ENCODE peak calls at places on chromosome 14, in nine cellular contexts. U is gastrocnemius medialis, V is heart left ventricle, S is WTC11, C is adrenal gland, A is PC-9, O is testis, Q is right atrium auricular region, Z is A549. H is an unnamed sample.
A peak's percentile ranks its signal among the peaks of the same experiment; 100 is the strongest.

GRCh38 chr14:21840765-21841164 is 167.1 kb upstream of the OR4E1 start:
- DNase-seq in U (no peak), V (no peak), S (no peak), C (no peak), A (no peak), O (no peak), Q (no peak), Z (no peak), H (no peak)

GRCh38 chr14:73567365-73567764 is 1.6 kb upstream of the ACOT2 start:
- DNase-seq in U (no peak), V (no peak), S (no peak), C (no peak), A (no peak), O (no peak), Q (no peak), Z (no peak), H (no peak)

GRCh38 chr14:92963301-92964123 is 40.6 kb downstream of the CHGA start:
- DNase-seq in U (no peak), V (no peak), S (no peak), C (no peak), A (no peak), O (no peak), Q (no peak), Z (no peak), H (peak; percentile 69)

GRCh38 chr14:74235017-74235416 is 4.2 kb upstream of the VSX2 start:
- DNase-seq in U (no peak), V (no peak), S (no peak), C (no peak), A (no peak), O (no peak), Q (no peak), Z (no peak), H (no peak)

GRCh38 chr14:75604979-75605825 is 26.8 kb downstream of the FLVCR2 start:
- DNase-seq in U (no peak), V (peak; percentile 55), S (no peak), C (peak; percentile 62), A (no peak), O (peak; percentile 61), Q (peak; percentile 65), Z (no peak), H (no peak)

GRCh38 chr14:64706552-64707193 is 2.4 kb downstream of the PLEKHG3 start:
- DNase-seq in U (no peak), V (peak; percentile 67), S (peak; percentile 67), C (no peak), A (no peak), O (peak; percentile 46), Q (no peak), Z (no peak), H (no peak)

GRCh38 chr14:85856430-85856829 is 326.5 kb downstream of the FLRT2 start:
- DNase-seq in U (no peak), V (no peak), S (no peak), C (no peak), A (no peak), O (no peak), Q (no peak), Z (no peak), H (no peak)

GRCh38 chr14:67502867-67503266 is 14.3 kb upstream of the TMEM229B start:
- DNase-seq in U (no peak), V (no peak), S (no peak), C (no peak), A (no peak), O (no peak), Q (no peak), Z (no peak), H (peak; percentile 6)

GRCh38 chr14:102215522-102216250 is 76.0 kb downstream of the WDR20 start:
- DNase-seq in U (no peak), V (no peak), S (no peak), C (no peak), A (no peak), O (peak; percentile 37), Q (no peak), Z (no peak), H (peak; percentile 33)

GRCh38 chr14:90091393-90091792 is 29.6 kb downstream of the KCNK13 start:
- DNase-seq in U (no peak), V (no peak), S (no peak), C (no peak), A (peak; percentile 73), O (no peak), Q (no peak), Z (no peak), H (no peak)

GRCh38 chr14:103014466-103015319 is 42.7 kb downstream of the CDC42BPB start:
- DNase-seq in U (no peak), V (no peak), S (no peak), C (no peak), A (peak; percentile 69), O (no peak), Q (no peak), Z (no peak), H (no peak)

GRCh38 chr14:101474563-101475467 is 86.5 kb upstream of the DIO3 start:
- DNase-seq in U (no peak), V (no peak), S (no peak), C (peak; percentile 46), A (no peak), O (peak; percentile 14), Q (no peak), Z (no peak), H (no peak)

GRCh38 chr14:42095155-42095554 is 488.5 kb downstream of the LRFN5 start:
- DNase-seq in U (no peak), V (no peak), S (no peak), C (peak; percentile 30), A (no peak), O (no peak), Q (no peak), Z (no peak), H (no peak)

GRCh38 chr14:33736299-33736698 is 214.6 kb downstream of the EGLN3 start:
- DNase-seq in U (no peak), V (no peak), S (no peak), C (no peak), A (no peak), O (no peak), Q (no peak), Z (no peak), H (no peak)

GRCh38 chr14:73771848-73772705 is 57.9 kb upstream of the PNMA1 start:
- DNase-seq in U (peak; percentile 76), V (no peak), S (peak; percentile 63), C (peak; percentile 82), A (no peak), O (peak; percentile 52), Q (no peak), Z (no peak), H (peak; percentile 68)

GRCh38 chr14:73167727-73168126 is 31.4 kb downstream of the PSEN1 start:
- DNase-seq in U (no peak), V (no peak), S (no peak), C (no peak), A (no peak), O (no peak), Q (no peak), Z (no peak), H (no peak)

GRCh38 chr14:74474376-74474775 is 18.7 kb downstream of the NPC2 start:
- DNase-seq in U (peak; percentile 67), V (no peak), S (no peak), C (no peak), A (no peak), O (no peak), Q (no peak), Z (no peak), H (no peak)

GRCh38 chr14:20455355-20456300 is 602 bp downstream of the APEX1 start:
- DNase-seq in U (no peak), V (no peak), S (peak; percentile 29), C (no peak), A (peak; percentile 69), O (no peak), Q (peak; percentile 69), Z (peak; percentile 73), H (no peak)

GRCh38 chr14:21852061-21852664 is 178.5 kb upstream of the OR4E1 start:
- DNase-seq in U (no peak), V (no peak), S (peak; percentile 77), C (no peak), A (no peak), O (peak; percentile 82), Q (no peak), Z (no peak), H (no peak)

GRCh38 chr14:54902143-54902520 is 494 bp downstream of the GCH1 start:
- DNase-seq in U (peak; percentile 49), V (peak; percentile 77), S (peak; percentile 70), C (peak; percentile 82), A (peak; percentile 56), O (peak; percentile 77), Q (peak; percentile 84), Z (peak; percentile 35), H (no peak)
- TF ChIP-seq CTCF in U (no peak), V (no peak), S (no peak), C (no peak), A (no peak), O (no peak), Q (no peak), Z (no peak), H (no peak)

DNA sequence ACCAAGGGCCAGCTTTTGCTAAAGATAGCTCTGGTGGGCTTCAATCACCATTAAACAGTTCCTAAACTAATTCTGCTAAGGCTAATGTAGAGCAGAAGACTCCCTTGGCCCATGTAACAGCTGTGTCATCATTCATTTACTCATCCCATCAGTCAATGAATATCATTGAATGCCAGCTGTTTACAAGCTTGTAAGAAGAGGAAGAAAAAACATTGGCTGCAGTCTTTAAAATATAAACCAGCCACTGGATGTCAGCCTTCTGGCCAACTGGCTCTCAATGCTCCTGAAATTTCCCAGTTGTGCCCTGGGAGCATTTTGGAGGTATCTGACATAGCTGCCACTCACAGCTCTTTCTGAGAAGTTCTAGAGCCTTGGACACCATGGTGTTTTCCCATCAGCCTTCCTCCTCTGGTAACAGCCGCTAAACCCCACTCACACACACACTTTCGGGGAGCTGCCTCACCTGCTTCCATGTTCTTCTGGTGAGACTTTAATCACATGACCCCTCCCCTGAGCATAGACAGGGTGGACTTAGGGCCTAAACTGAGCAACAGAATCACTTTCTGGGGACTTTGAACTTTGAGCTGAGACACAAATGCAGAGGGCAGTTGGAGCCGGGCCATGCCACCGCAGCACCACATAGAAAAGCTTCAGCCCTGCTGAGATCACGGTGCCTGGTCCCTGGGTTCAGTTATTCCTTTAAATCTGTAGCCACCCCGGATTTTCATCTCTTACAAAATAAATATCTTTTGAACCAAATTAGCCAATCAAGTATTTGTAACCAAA is 18.2 kb upstream of the MAP3K9 start:
- DNase-seq in U (no peak), V (no peak), S (no peak), C (no peak), A (no peak), O (no peak), Q (no peak), Z (no peak), H (no peak)
- TF ChIP-seq CTCF in U (no peak), V (no peak), S (no peak), C (no peak), A (no peak), O (no peak), Q (no peak), Z (no peak), H (peak; percentile 58)

DNA sequence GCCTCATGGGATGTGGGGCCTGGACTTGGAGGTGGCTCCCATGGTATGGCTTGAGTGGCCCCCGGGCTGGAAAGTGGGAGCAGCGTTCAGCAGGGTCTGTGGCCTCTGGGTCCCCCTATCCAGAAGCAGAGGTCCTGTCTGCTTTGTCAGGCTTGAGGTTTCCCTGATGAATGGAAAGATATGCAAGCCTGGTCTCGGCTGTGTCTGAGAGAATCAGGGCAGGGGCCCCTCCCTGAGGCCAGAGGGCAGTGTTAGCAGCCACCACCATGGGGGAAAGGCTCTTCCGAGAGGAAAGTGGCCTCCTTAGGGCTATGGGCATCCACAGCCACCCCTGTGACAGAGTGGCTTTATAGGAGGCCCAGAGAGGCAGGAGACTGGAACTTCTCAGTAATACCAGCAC is 128.2 kb downstream of the VRK1 start:
- DNase-seq in U (no peak), V (no peak), S (no peak), C (no peak), A (no peak), O (no peak), Q (no peak), Z (no peak), H (no peak)
- TF ChIP-seq CTCF in U (no peak), V (no peak), S (no peak), C (no peak), A (no peak), O (no peak), Q (no peak), Z (no peak), H (no peak)

GRCh38 chr14:100100032-100100405 is 34.8 kb downstream of the EVL start:
- DNase-seq in U (no peak), V (no peak), S (no peak), C (no peak), A (no peak), O (no peak), Q (no peak), Z (no peak), H (no peak)
- TF ChIP-seq CTCF in U (no peak), V (no peak), S (no peak), C (no peak), A (no peak), O (no peak), Q (no peak), Z (no peak), H (no peak)